ENCODE peak calls at places on chromosomes 6 and 20, in ten cellular contexts. I is AG10803; J is foreskin fibroblast; M is left lung; Y is adipocyte; C is GM06990; T is lower lobe of right lung; D is naive thymus-derived CD4-positive, alpha-beta T cell; Z is skeletal muscle cell; A is A673. F is an unnamed sample.

GRCh38 chr20:62367136-62367482 is at the start of gene LAMA5:
- DNase-seq in I (no peak), J (peak), M (peak), Y (peak), C (no peak), T (peak), D (peak), Z (no peak), A (no peak), F (no peak)

GRCh38 chr20:36097751-36098151 is 56.8 kb upstream of the EPB41L1 start:
- DNase-seq in I (no peak), J (no peak), M (no peak), Y (no peak), C (no peak), T (no peak), D (no peak), Z (no peak), A (no peak), F (no peak)

GRCh38 chr6:106223300-106223930 is 102.1 kb downstream of the ATG5 start:
- DNase-seq in I (peak), J (peak), M (no peak), Y (peak), C (peak), T (no peak), D (peak), Z (peak), A (peak), F (peak)

GRCh38 chr6:39088331-39088730 is 26.7 kb downstream of the SAYSD1 start:
- DNase-seq in I (peak), J (peak), M (no peak), Y (peak), C (no peak), T (no peak), D (peak), Z (peak), A (no peak), F (no peak)

GRCh38 chr20:50873518-50873959 is 57.7 kb downstream of the ADNP start:
- DNase-seq in I (no peak), J (no peak), M (no peak), Y (no peak), C (no peak), T (no peak), D (no peak), Z (no peak), A (no peak), F (no peak)

GRCh38 chr6:122665929-122666328 is 55.7 kb downstream of the PKIB start:
- DNase-seq in I (no peak), J (no peak), M (no peak), Y (no peak), C (no peak), T (no peak), D (no peak), Z (no peak), A (no peak), F (no peak)

GRCh38 chr20:49713779-49714712 is at the start of gene B4GALT5:
- DNase-seq in I (peak), J (peak), M (peak), Y (peak), C (peak), T (peak), D (peak), Z (peak), A (peak), F (peak)

GRCh38 chr6:43714311-43715055 is 26.9 kb upstream of the MRPS18A start:
- DNase-seq in I (peak), J (no peak), M (no peak), Y (peak), C (no peak), T (no peak), D (no peak), Z (no peak), A (peak), F (no peak)

GRCh38 chr6:24064832-24065231 is 61.2 kb upstream of the NRSN1 start:
- DNase-seq in I (no peak), J (no peak), M (no peak), Y (no peak), C (no peak), T (no peak), D (no peak), Z (no peak), A (no peak), F (no peak)

GRCh38 chr6:111673871-111674270 is 68.2 kb upstream of the TRAF3IP2 start:
- DNase-seq in I (no peak), J (no peak), M (no peak), Y (no peak), C (no peak), T (no peak), D (no peak), Z (no peak), A (no peak), F (no peak)

GRCh38 chr6:121597654-121598053 is 162.2 kb downstream of the GJA1 start:
- DNase-seq in I (peak), J (peak), M (no peak), Y (peak), C (no peak), T (no peak), D (no peak), Z (no peak), A (no peak), F (no peak)

GRCh38 chr6:81844686-81845085 is 92.2 kb upstream of the TENT5A start:
- DNase-seq in I (peak), J (peak), M (no peak), Y (peak), C (no peak), T (no peak), D (no peak), Z (no peak), A (no peak), F (no peak)

GRCh38 chr6:74000582-74000981 is 304.6 kb downstream of the CD109 start:
- DNase-seq in I (peak), J (peak), M (no peak), Y (no peak), C (no peak), T (no peak), D (no peak), Z (no peak), A (no peak), F (no peak)

GRCh38 chr6:8710668-8711431 is 275.5 kb upstream of the SLC35B3 start:
- DNase-seq in I (no peak), J (no peak), M (no peak), Y (no peak), C (no peak), T (no peak), D (no peak), Z (no peak), A (no peak), F (no peak)

GRCh38 chr6:112286010-112286409 is 31.6 kb upstream of the LAMA4 start:
- DNase-seq in I (no peak), J (no peak), M (no peak), Y (peak), C (peak), T (no peak), D (peak), Z (no peak), A (no peak), F (peak)

GRCh38 chr20:62752671-62753501 is 43.4 kb upstream of the MRGBP start:
- DNase-seq in I (no peak), J (no peak), M (peak), Y (peak), C (no peak), T (peak), D (no peak), Z (no peak), A (no peak), F (no peak)

GRCh38 chr6:7218586-7218985 is 94.4 kb downstream of the SSR1 start:
- DNase-seq in I (no peak), J (no peak), M (no peak), Y (peak), C (no peak), T (no peak), D (no peak), Z (no peak), A (no peak), F (no peak)

GRCh38 chr6:158815915-158816314 is 3.3 kb downstream of the EZR start:
- DNase-seq in I (no peak), J (no peak), M (no peak), Y (no peak), C (no peak), T (no peak), D (no peak), Z (no peak), A (no peak), F (no peak)
- H3K4me3 ChIP-seq in I (no peak), J (no peak), M (peak), Y (no peak), C (peak), T (peak), D (peak), Z (no peak), A (no peak), F (no peak)

GRCh38 chr6:29627762-29628418 is 5.1 kb downstream of the GABBR1 start:
- DNase-seq in I (peak), J (peak), M (peak), Y (peak), C (no peak), T (peak), D (peak), Z (peak), A (peak), F (peak)
- H3K4me3 ChIP-seq in I (peak), J (peak), M (peak), Y (peak), C (peak), T (peak), D (peak), Z (peak), A (peak), F (peak)

GRCh38 chr20:20247234-20247633 is 120.7 kb upstream of the INSM1 start:
- DNase-seq in I (no peak), J (no peak), M (no peak), Y (no peak), C (no peak), T (no peak), D (no peak), Z (no peak), A (no peak), F (no peak)
- H3K4me3 ChIP-seq in I (no peak), J (no peak), M (no peak), Y (no peak), C (no peak), T (no peak), D (no peak), Z (no peak), A (no peak), F (no peak)

GRCh38 chr6:41638002-41638800 is at the start of gene MDFI:
- DNase-seq in I (no peak), J (no peak), M (no peak), Y (peak), C (no peak), T (no peak), D (no peak), Z (no peak), A (peak), F (no peak)
- H3K4me3 ChIP-seq in I (no peak), J (no peak), M (peak), Y (no peak), C (no peak), T (peak), D (no peak), Z (peak), A (peak), F (peak)

GRCh38 chr6:85675030-85675819 is 32.5 kb upstream of the SYNCRIP start:
- DNase-seq in I (peak), J (peak), M (no peak), Y (peak), C (no peak), T (no peak), D (no peak), Z (peak), A (no peak), F (no peak)

GRCh38 chr6:85676086-85676729 is 33.5 kb upstream of the SYNCRIP start:
- DNase-seq in I (peak), J (no peak), M (no peak), Y (peak), C (no peak), T (no peak), D (no peak), Z (no peak), A (no peak), F (no peak)

GRCh38 chr6:85673198-85674139 is 30.8 kb upstream of the SYNCRIP start:
- DNase-seq in I (no peak), J (no peak), M (no peak), Y (peak), C (no peak), T (no peak), D (no peak), Z (no peak), A (no peak), F (no peak)

GRCh38 chr6:85672623-85673022 is 29.9 kb upstream of the SYNCRIP start:
- DNase-seq in I (no peak), J (no peak), M (no peak), Y (no peak), C (no peak), T (no peak), D (no peak), Z (no peak), A (no peak), F (no peak)

DNA sequence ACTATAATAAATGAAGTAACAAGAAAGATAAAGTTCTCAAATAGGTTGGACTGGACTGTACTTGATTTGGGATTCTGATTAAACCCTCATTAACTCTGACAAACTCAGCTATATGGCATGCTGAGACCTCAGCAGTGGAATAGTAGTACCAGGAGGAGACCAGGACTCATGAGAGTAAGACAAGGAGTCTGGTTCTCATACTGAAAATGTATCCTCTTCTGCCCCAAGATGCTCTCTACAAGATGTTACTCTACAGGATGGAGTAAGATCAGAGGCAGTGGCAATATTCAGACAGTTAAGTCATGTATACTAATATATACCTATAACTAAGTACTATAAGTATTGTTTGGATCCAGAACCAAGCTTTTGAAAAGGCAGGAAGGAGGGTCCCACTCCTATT is 31.9 kb upstream of the SYNCRIP start:
- DNase-seq in I (no peak), J (no peak), M (no peak), Y (peak), C (no peak), T (no peak), D (no peak), Z (no peak), A (no peak), F (no peak)
- H3K4me3 ChIP-seq in I (no peak), J (no peak), M (no peak), Y (peak), C (no peak), T (peak), D (peak), Z (no peak), A (peak), F (no peak)

DNA sequence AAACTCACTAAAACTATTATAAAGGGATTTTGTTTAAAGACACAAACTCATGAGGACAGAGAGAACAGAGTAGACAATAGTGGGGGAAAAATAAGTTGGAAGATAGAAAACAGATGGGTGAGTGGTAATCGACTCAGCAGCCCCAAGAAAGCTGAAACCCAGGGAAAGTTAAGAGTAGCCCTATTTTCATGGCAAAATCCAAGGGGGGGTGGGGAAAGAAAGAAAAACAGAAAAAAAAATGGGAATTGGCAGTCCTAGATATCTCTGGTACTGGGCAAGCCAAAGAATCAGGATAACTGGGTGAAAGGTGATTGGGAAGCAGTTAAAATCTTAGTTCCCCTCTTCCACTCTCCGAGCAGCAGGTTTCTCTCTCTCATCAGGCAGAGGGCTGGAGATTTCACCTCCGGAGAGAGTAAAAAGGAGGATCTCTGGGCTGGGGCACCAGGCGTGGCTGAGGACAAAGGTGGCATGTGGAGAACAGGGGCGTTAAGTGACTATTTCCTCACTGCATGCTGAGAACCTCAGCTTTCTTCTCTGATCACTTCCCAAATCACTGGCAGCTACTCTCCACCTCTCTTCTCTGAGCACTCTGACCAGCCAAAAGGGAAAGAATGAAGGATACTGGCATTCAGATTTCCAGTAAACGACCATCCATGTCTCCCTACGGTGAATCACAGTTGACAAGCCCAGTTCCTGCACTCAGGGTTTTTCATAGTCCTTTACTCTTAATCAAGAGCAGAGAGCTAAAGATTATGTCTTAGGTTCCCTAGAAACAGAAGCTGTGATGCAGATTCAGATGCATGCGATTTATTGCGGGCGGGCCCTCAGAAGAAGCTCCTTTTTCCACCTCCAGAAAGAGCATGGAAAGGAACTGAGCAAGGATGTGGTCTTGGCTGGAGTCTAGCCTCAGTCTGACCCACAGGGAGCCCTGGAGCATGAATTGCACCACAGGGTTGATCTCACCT is 7.3 kb upstream of the RNF24 start:
- DNase-seq in I (peak), J (no peak), M (no peak), Y (peak), C (no peak), T (no peak), D (no peak), Z (no peak), A (no peak), F (no peak)
- H3K4me3 ChIP-seq in I (no peak), J (no peak), M (no peak), Y (peak), C (no peak), T (no peak), D (no peak), Z (no peak), A (no peak), F (no peak)